ENCODE peak calls at places on chromosome 18, in five cellular contexts. F is NB4, J is body of pancreas, R is stomach, A is A549. H is an unnamed sample.
A peak's percentile ranks its signal among the peaks of the same experiment; 100 is the strongest.

GRCh38 chr18:49026501-49027378 is 76.0 kb upstream of the SMAD7 start:
- DNase-seq in J (no peak), R (peak; percentile 17), A (no peak), F (no peak), H (no peak)

GRCh38 chr18:73774836-73775509 is 372.7 kb downstream of the FBXO15 start:
- DNase-seq in J (peak; percentile 38), A (peak; percentile 51), F (no peak), R (no peak), H (no peak)

GRCh38 chr18:31658670-31659573 is 25.5 kb downstream of the B4GALT6 start:
- DNase-seq in R (no peak), F (no peak), A (no peak), J (no peak), H (no peak)

GRCh38 chr18:63099848-63100625 is 219.5 kb downstream of the BCL2 start:
- DNase-seq in A (no peak), J (peak; percentile 68), F (peak; percentile 99), R (no peak), H (peak; percentile 72)

GRCh38 chr18:75455249-75456183 is 28.0 kb upstream of the SMIM21 start:
- DNase-seq in J (peak; percentile 16), F (no peak), R (no peak), A (no peak), H (no peak)

GRCh38 chr18:50507120-50507590 is 52.7 kb upstream of the MAPK4 start:
- DNase-seq in F (peak; percentile 52), R (peak; percentile 48), J (peak; percentile 52), A (peak; percentile 12), H (peak; percentile 53)

GRCh38 chr18:11147962-11148654 is 1.3 kb downstream of the PIEZO2 start:
- DNase-seq in F (no peak), R (no peak), A (no peak), J (no peak), H (peak; percentile 25)

GRCh38 chr18:50192903-50193795 is 1.8 kb downstream of the MYO5B start:
- DNase-seq in A (no peak), R (peak; percentile 35), F (no peak), J (peak; percentile 24), H (no peak)

GRCh38 chr18:10524507-10525425 is 1.1 kb upstream of the NAPG start:
- DNase-seq in R (no peak), J (peak; percentile 53), F (peak; percentile 67), A (no peak), H (no peak)

GRCh38 chr18:8562914-8563313 is 46.3 kb upstream of the RAB12 start:
- DNase-seq in J (no peak), F (no peak), A (no peak), R (peak; percentile 43), H (no peak)

GRCh38 chr18:67145586-67146292 is 370.8 kb downstream of the DSEL start:
- DNase-seq in J (no peak), F (no peak), A (peak; percentile 1), R (no peak), H (peak; percentile 50)

GRCh38 chr18:51051105-51051712 is 21.2 kb downstream of the SMAD4 start:
- DNase-seq in A (peak; percentile 38), F (peak; percentile 58), J (peak; percentile 43), R (no peak), H (no peak)

GRCh38 chr18:13313006-13313661 is 94.6 kb downstream of the LDLRAD4 start:
- DNase-seq in A (no peak), F (no peak), R (peak; percentile 58), J (no peak), H (peak; percentile 71)

GRCh38 chr18:56984731-56985130 is 162.2 kb upstream of the BOD1L2 start:
- DNase-seq in J (no peak), R (no peak), A (no peak), F (no peak), H (peak; percentile 61)

GRCh38 chr18:72342933-72343332 is 201.2 kb downstream of the CBLN2 start:
- DNase-seq in F (no peak), R (no peak), A (no peak), J (no peak), H (no peak)

GRCh38 chr18:12694032-12694431 is 8.5 kb downstream of the CEP76 start:
- DNase-seq in J (no peak), R (no peak), A (no peak), F (no peak), H (no peak)

GRCh38 chr18:46623541-46623940 is 33.5 kb downstream of the LOXHD1 start:
- DNase-seq in A (no peak), R (no peak), F (no peak), J (no peak), H (no peak)

GRCh38 chr18:10419420-10420103 is 34.9 kb upstream of the APCDD1 start:
- DNase-seq in A (no peak), F (no peak), J (no peak), R (no peak), H (no peak)

GRCh38 chr18:50527636-50528307 is 32.1 kb upstream of the MAPK4 start:
- DNase-seq in R (peak; percentile 61), J (peak; percentile 65), A (no peak), F (no peak), H (peak; percentile 42)

GRCh38 chr18:37270046-37270665 is 295.4 kb downstream of the CELF4 start:
- DNase-seq in J (peak; percentile 54), A (peak; percentile 22), R (peak; percentile 50), F (peak; percentile 59), H (no peak)

GRCh38 chr18:10131036-10131774 is 217.4 kb downstream of the VAPA start:
- DNase-seq in A (no peak), F (no peak), J (no peak), R (no peak), H (no peak)

GRCh38 chr18:9348079-9348671 is 13.6 kb downstream of the TWSG1 start:
- DNase-seq in R (no peak), A (no peak), F (no peak), J (no peak), H (no peak)

GRCh38 chr18:10085405-10085804 is 171.6 kb downstream of the VAPA start:
- DNase-seq in A (no peak), J (no peak), R (no peak), F (no peak), H (no peak)

GRCh38 chr18:73835656-73836055 is 312.0 kb downstream of the FBXO15 start:
- DNase-seq in J (no peak), F (no peak), A (no peak), R (no peak), H (no peak)

GRCh38 chr18:36757081-36757480 is 71.7 kb downstream of the TPGS2 start:
- DNase-seq in J (peak; percentile 23), F (peak; percentile 34), R (no peak), A (peak; percentile 37), H (no peak)

GRCh38 chr18:46946656-46947282 is 29.4 kb downstream of the KATNAL2 start:
- DNase-seq in R (peak; percentile 84), F (no peak), A (peak; percentile 80), J (peak; percentile 88), H (peak; percentile 70)

GRCh38 chr18:60044290-60045006 is 144.7 kb downstream of the PMAIP1 start:
- DNase-seq in F (no peak), A (peak; percentile 29), R (no peak), J (no peak), H (no peak)

GRCh38 chr18:46621871-46622270 is 35.1 kb downstream of the LOXHD1 start:
- DNase-seq in F (no peak), J (no peak), R (no peak), A (no peak), H (no peak)

GRCh38 chr18:10490401-10491289 is 35.2 kb upstream of the NAPG start:
- DNase-seq in J (peak; percentile 36), F (peak; percentile 81), R (no peak), A (peak; percentile 60), H (no peak)

GRCh38 chr18:22165049-22165602 is 4.3 kb upstream of the GATA6 start:
- DNase-seq in J (peak; percentile 14), R (no peak), A (no peak), F (no peak), H (no peak)

GRCh38 chr18:25454270-25454659 is 102.3 kb upstream of the ZNF521 start:
- DNase-seq in A (no peak), F (no peak), R (no peak), J (no peak), H (no peak)

GRCh38 chr18:25451077-25451658 is 99.2 kb upstream of the ZNF521 start:
- DNase-seq in F (no peak), R (no peak), J (no peak), A (no peak), H (no peak)

GRCh38 chr18:25454728-25455127 is 102.8 kb upstream of the ZNF521 start:
- DNase-seq in F (no peak), A (no peak), J (no peak), R (no peak), H (no peak)

GRCh38 chr18:25456284-25456683 is 104.3 kb upstream of the ZNF521 start:
- DNase-seq in A (no peak), R (no peak), J (no peak), F (no peak), H (no peak)

DNA sequence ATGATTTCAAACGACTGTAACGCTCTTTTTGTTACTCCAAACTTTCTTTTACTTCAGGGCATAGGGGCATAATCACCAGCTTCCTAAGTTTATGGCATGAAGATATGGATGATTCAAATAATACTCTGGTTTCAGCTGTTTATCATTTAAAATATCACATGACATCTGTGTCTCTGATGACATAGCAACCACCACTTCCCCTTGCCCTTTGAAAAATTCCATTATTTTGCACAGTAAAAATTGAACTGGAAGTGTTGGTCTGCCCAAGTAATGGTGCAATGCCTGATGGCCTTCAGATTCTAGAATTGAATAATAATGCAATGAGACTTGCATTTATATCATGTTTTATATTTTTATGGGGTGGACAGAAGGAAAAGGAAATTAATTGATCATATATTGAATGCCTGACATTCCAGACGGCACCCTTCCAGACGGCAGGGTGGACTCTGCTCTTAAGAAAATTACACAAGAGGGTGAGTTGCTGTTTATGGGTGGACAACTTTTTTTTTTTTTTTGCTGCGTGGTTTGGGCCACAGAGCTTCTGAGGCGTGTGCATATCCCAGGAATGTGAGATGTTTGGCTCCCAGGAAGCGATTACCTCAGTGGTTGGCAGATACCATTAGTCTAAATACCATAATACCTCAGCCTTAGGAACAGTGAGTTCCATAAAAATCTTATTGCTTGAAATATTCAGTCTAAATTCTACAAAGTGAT is 101.7 kb upstream of the ZNF521 start:
- DNase-seq in A (no peak), J (no peak), F (no peak), R (no peak), H (no peak)
- TF ChIP-seq POLR2A in A (no peak), J (no peak), F (no peak), R (no peak), H (no peak)

GRCh38 chr18:5239447-5239846 is 42.4 kb upstream of the AKAIN1 start:
- DNase-seq in R (no peak), J (no peak), F (no peak), A (no peak), H (no peak)

GRCh38 chr18:5238371-5238758 is 41.3 kb upstream of the AKAIN1 start:
- DNase-seq in A (peak; percentile 27), J (peak; percentile 85), R (peak; percentile 72), F (no peak), H (peak; percentile 92)

GRCh38 chr18:5237083-5237722 is 40.1 kb upstream of the AKAIN1 start:
- DNase-seq in R (no peak), A (no peak), J (no peak), F (peak; percentile 0), H (peak; percentile 19)

GRCh38 chr18:5237723-5238370 is 40.8 kb upstream of the AKAIN1 start:
- DNase-seq in F (peak; percentile 72), A (peak; percentile 89), R (peak; percentile 87), J (peak; percentile 86), H (peak; percentile 90)
- TF ChIP-seq POLR2A in F (no peak), A (peak; percentile 82), R (no peak), J (peak; percentile 80), H (peak; percentile 66)

GRCh38 chr18:2302628-2303516 is 268.4 kb downstream of the METTL4 start:
- DNase-seq in J (no peak), F (no peak), A (peak; percentile 82), R (no peak), H (no peak)
- TF ChIP-seq POLR2A in J (no peak), F (no peak), A (no peak), R (no peak), H (no peak)

GRCh38 chr18:24019641-24020331 is 5.2 kb downstream of the TTC39C start:
- DNase-seq in F (no peak), A (no peak), J (no peak), R (no peak), H (no peak)
- TF ChIP-seq POLR2A in F (no peak), A (no peak), J (no peak), R (no peak), H (no peak)